ENCODE peak calls at places on chromosomes 3 and 15, in seven cellular contexts. T, N, L, X, Q, R and W are unnamed samples.

GRCh38 chr3:141477224-141477623 is 9.6 kb upstream of the RASA2 start:
- DNase-seq in T (peak; percentile 56), N (peak; percentile 75), L (peak; percentile 20), X (no peak), Q (peak; percentile 94), R (no peak), W (no peak)

GRCh38 chr3:64612082-64612860 is 75.5 kb downstream of the ADAMTS9 start:
- DNase-seq in T (no peak), N (no peak), L (no peak), X (no peak), Q (peak; percentile 49), R (no peak), W (peak; percentile 20)

GRCh38 chr3:106242779-106243178 is 374.0 kb upstream of the CBLB start:
- DNase-seq in T (no peak), N (no peak), L (no peak), X (no peak), Q (no peak), R (no peak), W (no peak)

GRCh38 chr3:151837057-151837456 is 23.1 kb downstream of the AADAC start:
- DNase-seq in T (peak; percentile 72), N (peak; percentile 97), L (no peak), X (peak; percentile 34), Q (peak; percentile 89), R (no peak), W (no peak)

GRCh38 chr15:79290642-79291275 is 8.2 kb downstream of the ANKRD34C start:
- DNase-seq in T (no peak), N (no peak), L (no peak), X (no peak), Q (no peak), R (no peak), W (no peak)

GRCh38 chr3:64340636-64341240 is 115.5 kb upstream of the PRICKLE2 start:
- DNase-seq in T (no peak), N (no peak), L (no peak), X (no peak), Q (peak; percentile 93), R (no peak), W (no peak)

GRCh38 chr3:43094381-43094780 is 11.5 kb downstream of the POMGNT2 start:
- DNase-seq in T (no peak), N (no peak), L (no peak), X (no peak), Q (no peak), R (no peak), W (no peak)

GRCh38 chr15:57634290-57634689 is 42.6 kb downstream of the MYZAP start:
- DNase-seq in T (no peak), N (no peak), L (no peak), X (no peak), Q (no peak), R (no peak), W (no peak)

GRCh38 chr15:72195101-72195511 is 2.5 kb downstream of the GRAMD2A start:
- DNase-seq in T (peak; percentile 36), N (peak; percentile 35), L (no peak), X (no peak), Q (no peak), R (no peak), W (no peak)

GRCh38 chr15:48388017-48388936 is 57.0 kb downstream of the DUT start:
- DNase-seq in T (no peak), N (no peak), L (no peak), X (no peak), Q (peak; percentile 37), R (no peak), W (no peak)

GRCh38 chr3:170603770-170604510 is 18.1 kb upstream of the SLC7A14 start:
- DNase-seq in T (no peak), N (no peak), L (no peak), X (no peak), Q (peak; percentile 42), R (no peak), W (no peak)

GRCh38 chr3:130395331-130395730 is 49.9 kb downstream of the COL6A5 start:
- DNase-seq in T (no peak), N (no peak), L (no peak), X (no peak), Q (no peak), R (no peak), W (no peak)

GRCh38 chr15:93997071-93997658 is 234.2 kb upstream of the MCTP2 start:
- DNase-seq in T (peak; percentile 7), N (peak; percentile 28), L (peak; percentile 8), X (no peak), Q (peak; percentile 4), R (no peak), W (peak; percentile 41)

GRCh38 chr15:34588046-34588674 is 4.7 kb upstream of the GOLGA8B start:
- DNase-seq in T (peak; percentile 81), N (peak; percentile 94), L (peak; percentile 80), X (no peak), Q (peak; percentile 80), R (no peak), W (peak; percentile 71)

GRCh38 chr3:48776854-48777253 is 59.8 kb upstream of the IP6K2 start:
- DNase-seq in T (peak; percentile 17), N (no peak), L (no peak), X (no peak), Q (no peak), R (no peak), W (no peak)

GRCh38 chr15:40344631-40345120 is 3.9 kb upstream of the CCDC9B start:
- DNase-seq in T (peak; percentile 79), N (peak; percentile 55), L (peak; percentile 45), X (no peak), Q (peak; percentile 69), R (no peak), W (peak; percentile 87)

GRCh38 chr15:40087095-40087805 is 21.4 kb downstream of the BMF start:
- DNase-seq in T (no peak), N (no peak), L (no peak), X (no peak), Q (no peak), R (no peak), W (no peak)

GRCh38 chr3:194691481-194692281 is 6.0 kb downstream of the FAM43A start:
- DNase-seq in T (no peak), N (no peak), L (no peak), X (no peak), Q (no peak), R (peak; percentile 85), W (peak; percentile 83)

DNA sequence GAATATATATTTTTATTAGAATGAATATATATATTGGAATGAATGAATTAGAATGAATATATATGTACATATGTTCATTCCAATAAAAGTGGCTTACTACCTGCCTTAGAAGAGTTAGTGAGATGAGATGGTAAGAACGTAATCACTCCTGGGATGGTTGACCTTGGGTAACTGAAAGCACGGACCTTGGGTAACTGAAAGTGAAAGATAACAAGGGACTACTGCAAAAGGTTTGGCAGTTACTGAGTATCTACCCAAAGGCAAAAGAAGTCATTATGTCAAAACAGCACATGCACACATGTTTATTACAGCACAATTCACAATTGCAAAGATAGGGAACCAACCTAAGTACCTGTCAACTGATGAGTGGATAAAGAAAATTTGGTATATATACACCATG is 16.5 kb downstream of the ARNT2 start:
- DNase-seq in T (no peak), N (no peak), L (no peak), X (no peak), Q (no peak), R (no peak), W (no peak)
- TF ChIP-seq RAD21 in T (no peak), N (no peak), L (no peak), X (no peak), Q (no peak), R (no peak), W (no peak)

GRCh38 chr3:157242836-157243235 is 82.9 kb upstream of the CCNL1 start:
- DNase-seq in T (no peak), N (no peak), L (no peak), X (no peak), Q (no peak), R (no peak), W (no peak)

GRCh38 chr3:157251685-157252084 is 91.7 kb upstream of the CCNL1 start:
- DNase-seq in T (no peak), N (no peak), L (no peak), X (no peak), Q (no peak), R (no peak), W (no peak)

GRCh38 chr3:157247391-157247790 is 87.4 kb upstream of the CCNL1 start:
- DNase-seq in T (no peak), N (no peak), L (no peak), X (no peak), Q (no peak), R (no peak), W (no peak)

GRCh38 chr3:157248590-157249425 is 88.9 kb upstream of the CCNL1 start:
- DNase-seq in T (peak; percentile 20), N (peak; percentile 27), L (peak; percentile 10), X (no peak), Q (peak; percentile 94), R (no peak), W (no peak)
- TF ChIP-seq RFX5 in T (no peak), N (no peak), L (no peak), X (no peak), Q (no peak), R (no peak), W (no peak)

DNA sequence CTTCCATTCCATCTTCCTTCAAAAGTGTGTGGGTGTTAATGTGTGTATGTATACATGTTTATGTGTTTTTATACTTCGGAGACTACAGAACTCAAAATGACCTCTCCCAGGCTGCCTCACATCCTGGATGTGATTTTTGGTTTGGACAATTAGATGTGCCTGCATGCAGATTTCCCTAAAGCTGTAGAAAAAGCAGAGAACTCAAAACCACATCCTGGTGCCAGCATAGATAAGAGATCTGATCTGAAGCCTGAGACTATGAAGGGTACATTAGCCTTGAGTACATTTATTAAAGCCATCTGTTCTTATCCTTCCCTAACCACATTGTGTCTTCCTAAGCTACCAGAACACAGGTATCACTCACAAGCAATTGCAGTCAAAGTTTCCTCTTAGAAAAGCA is 319.4 kb upstream of the RASGRP1 start:
- DNase-seq in T (no peak), N (no peak), L (no peak), X (no peak), Q (peak; percentile 27), R (no peak), W (peak; percentile 67)
- TF ChIP-seq RAD21 in T (no peak), N (no peak), L (no peak), X (no peak), Q (no peak), R (no peak), W (peak; percentile 54)

DNA sequence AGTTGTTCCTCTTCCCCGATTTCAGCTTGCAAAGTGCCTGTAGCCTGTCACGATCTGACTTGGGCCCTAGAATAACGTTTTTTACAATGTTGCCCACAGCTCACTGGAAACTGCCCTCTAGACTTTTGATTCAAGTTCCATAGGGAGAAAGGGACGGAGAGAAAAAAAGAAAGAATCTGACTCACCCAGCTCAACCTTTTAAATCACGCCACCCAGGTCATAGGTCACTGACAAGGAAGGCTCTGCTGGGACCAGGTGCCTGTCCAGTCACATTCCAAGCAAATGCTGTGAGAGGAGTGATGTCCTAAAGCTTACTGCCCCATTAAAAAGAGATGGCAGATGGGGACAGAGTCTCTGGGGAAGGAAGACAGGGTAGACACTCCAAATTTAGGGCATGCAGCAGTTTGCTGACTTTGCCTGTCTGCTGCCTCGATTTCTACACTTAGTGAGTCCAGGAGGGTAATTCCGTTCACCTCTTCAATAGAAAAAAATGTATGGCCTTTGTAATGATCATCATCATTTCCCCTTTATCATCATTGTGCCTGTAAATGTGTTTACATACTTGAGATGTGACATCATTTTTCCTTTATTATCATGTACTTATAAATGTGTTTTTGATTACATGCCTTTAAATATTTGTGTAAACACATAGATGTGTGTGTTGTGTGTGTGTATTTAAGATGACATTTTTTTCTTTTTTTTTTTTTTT is 8.4 kb upstream of the MYO1E start:
- DNase-seq in T (no peak), N (no peak), L (no peak), X (no peak), Q (no peak), R (no peak), W (no peak)
- TF ChIP-seq RFX5 in T (no peak), N (no peak), L (no peak), X (no peak), Q (no peak), R (no peak), W (no peak)